ENCODE peak calls at places on chromosomes 7 and 10, in five cellular contexts. F is left cardiac atrium; J is stimulated activated CD4-positive, alpha-beta T cell treated with anti-CD3 and anti-CD28 coated beads, Interleukin-2, amount 100 ng/mL, for 4 hours; Z is stimulated activated CD8-positive, alpha-beta memory T cell treated with anti-CD3 and anti-CD28 coated beads, Interleukin-4, amount 100 ng/mL, for 1 hour; G is IMR-90. L is an unnamed sample.

GRCh38 chr7:17548014-17548653 is 249.7 kb downstream of the AHR start:
- DNase-seq in J (no peak), Z (no peak), F (no peak), G (no peak), L (no peak)

GRCh38 chr10:94292448-94293118 is 70.2 kb downstream of the NOC3L start:
- DNase-seq in Z (no peak), F (peak), J (no peak), G (peak), L (no peak)

GRCh38 chr10:126088144-126088543 is 191.8 kb downstream of the FANK1 start:
- DNase-seq in J (no peak), G (peak), F (no peak), Z (no peak), L (no peak)

GRCh38 chr7:54729096-54729495 is 29.9 kb downstream of the SEC61G start:
- DNase-seq in G (no peak), J (no peak), Z (no peak), F (no peak), L (no peak)

GRCh38 chr10:60353519-60354258 is 36.0 kb downstream of the ANK3 start:
- DNase-seq in J (no peak), F (peak), G (peak), Z (no peak), L (no peak)

GRCh38 chr7:66748127-66748511 is 7.6 kb downstream of the RABGEF1 start:
- DNase-seq in Z (no peak), F (no peak), J (no peak), G (no peak), L (no peak)

GRCh38 chr7:35599061-35599460 is 95.9 kb downstream of the HERPUD2 start:
- DNase-seq in Z (no peak), F (no peak), G (no peak), J (no peak), L (no peak)

GRCh38 chr7:120110169-120110568 is 162.8 kb upstream of the KCND2 start:
- DNase-seq in G (no peak), J (no peak), Z (no peak), F (no peak), L (no peak)

GRCh38 chr10:120634629-120635028 is 177.6 kb downstream of the PLPP4 start:
- DNase-seq in G (no peak), J (no peak), Z (no peak), F (no peak), L (no peak)

GRCh38 chr7:11931306-11931705 is 99.3 kb upstream of the THSD7A start:
- DNase-seq in F (no peak), Z (no peak), G (no peak), J (no peak), L (no peak)

GRCh38 chr7:151590801-151591771 is 71.4 kb upstream of the RHEB start:
- DNase-seq in G (no peak), J (no peak), Z (no peak), F (no peak), L (no peak)

GRCh38 chr10:46554166-46554781 is 2.2 kb downstream of the GPRIN2 start:
- DNase-seq in Z (no peak), F (no peak), G (no peak), J (no peak), L (no peak)

GRCh38 chr7:159099217-159099655 is 45.4 kb downstream of the VIPR2 start:
- DNase-seq in Z (no peak), J (no peak), F (no peak), G (no peak), L (no peak)

GRCh38 chr10:14603539-14604102 is 171.1 kb downstream of the FAM107B start:
- DNase-seq in F (no peak), G (no peak), J (no peak), Z (no peak), L (no peak)

GRCh38 chr7:12768948-12769347 is 81.5 kb downstream of the ARL4A start:
- DNase-seq in G (no peak), F (no peak), J (no peak), Z (no peak), L (no peak)

GRCh38 chr7:100396421-100396982 is 23.2 kb downstream of the PILRA start:
- DNase-seq in F (no peak), Z (no peak), J (peak), G (no peak), L (no peak)

GRCh38 chr7:148334959-148335577 is 255.5 kb upstream of the C7orf33 start:
- DNase-seq in J (no peak), Z (no peak), G (no peak), F (no peak), L (no peak)

GRCh38 chr7:94514140-94514889 is 4.7 kb downstream of the CASD1 start:
- DNase-seq in G (no peak), F (no peak), J (no peak), Z (no peak), L (no peak)

GRCh38 chr10:52092390-52092789 is 221.7 kb upstream of the DKK1 start:
- DNase-seq in J (no peak), F (no peak), Z (no peak), G (no peak), L (no peak)

GRCh38 chr7:18416988-18417387 is 78.6 kb upstream of the HDAC9 start:
- DNase-seq in G (no peak), Z (no peak), F (no peak), J (no peak), L (no peak)

GRCh38 chr10:86329896-86330680 is 36.5 kb downstream of the GRID1 start:
- DNase-seq in G (no peak), Z (no peak), F (no peak), J (no peak), L (no peak)

GRCh38 chr7:22238354-22239311 is 118.3 kb downstream of the RAPGEF5 start:
- DNase-seq in Z (no peak), F (no peak), J (no peak), G (peak), L (no peak)

GRCh38 chr10:29897999-29898716 is 161.2 kb downstream of the JCAD start:
- DNase-seq in Z (no peak), J (no peak), F (no peak), G (no peak), L (no peak)

GRCh38 chr7:12554848-12555247 is 15.7 kb upstream of the SCIN start:
- DNase-seq in J (no peak), Z (no peak), G (no peak), F (no peak), L (no peak)

GRCh38 chr10:63697956-63698814 is 177.0 kb downstream of the REEP3 start:
- DNase-seq in G (no peak), J (no peak), F (no peak), Z (no peak), L (no peak)